ENCODE peak calls at places on chromosomes 3 and 15, in six cellular contexts. E is GDM1; I is fibroblast of the aortic adventitia; L is stimulated activated naive B cell treated with anti-CD40 and anti-IgM and Interleukin-4, amounts not matched to agents 10 μg/mL and 1 μg/mL and 100 μg/mL, for 72 hours; M is dorsolateral prefrontal cortex; P is aorta. J is an unnamed sample.

GRCh38 chr15:28096720-28097431 is 2.2 kb downstream of the OCA2 start:
- DNase-seq in L (no peak), P (peak), M (no peak), E (no peak), I (no peak), J (no peak)

GRCh38 chr15:36529296-36530011 is 50.0 kb upstream of the CDIN1 start:
- DNase-seq in P (no peak), M (no peak), E (no peak), I (no peak), L (peak), J (no peak)

GRCh38 chr15:69903476-69904295 is 194.0 kb downstream of the TLE3 start:
- DNase-seq in I (peak), L (no peak), P (no peak), M (no peak), E (no peak), J (no peak)

GRCh38 chr3:183044547-183045229 is 54.6 kb downstream of the MCCC1 start:
- DNase-seq in L (peak), P (no peak), M (no peak), I (no peak), E (no peak), J (no peak)

GRCh38 chr15:68576253-68577236 is 2.2 kb upstream of the CORO2B start:
- DNase-seq in M (peak), I (no peak), E (no peak), P (peak), L (no peak), J (no peak)

GRCh38 chr3:194540268-194540937 is 53.6 kb upstream of the ATP13A3 start:
- DNase-seq in E (peak), P (peak), L (no peak), I (peak), M (peak), J (peak)

GRCh38 chr15:78950906-78951840 is 6.3 kb upstream of the CTSH start:
- DNase-seq in I (peak), M (no peak), P (no peak), E (peak), L (no peak), J (no peak)

GRCh38 chr3:109413049-109413448 is 75.7 kb upstream of the DPPA4 start:
- DNase-seq in I (no peak), P (no peak), M (no peak), L (no peak), E (no peak), J (no peak)

GRCh38 chr3:177201707-177202397 is 4.6 kb upstream of the TBL1XR1 start:
- DNase-seq in L (peak), P (no peak), I (no peak), E (no peak), M (no peak), J (no peak)

J was measured in substantia nigra.